ENCODE peak calls at places on chromosomes 6 and 20, in ten cellular contexts. W is sigmoid colon, U is HepG2, D is IMR-90, I is Peyer's patch, G is lower leg skin, Y is H1, M is adrenal gland, A is ovary, R is H54. B is an unnamed sample.

GRCh38 chr6:123333000-123333756 is 303.6 kb downstream of the TRDN start:
- DNase-seq in W (no peak), I (no peak), U (no peak), A (no peak), R (no peak), M (no peak), D (no peak), Y (no peak), G (no peak), B (no peak)

GRCh38 chr6:161273356-161273751 is 507 bp downstream of the AGPAT4 start:
- DNase-seq in R (no peak), G (no peak), D (peak), A (no peak), Y (no peak), M (no peak), W (peak), I (no peak), U (no peak), B (peak)

GRCh38 chr20:23585808-23586734 is 17.8 kb upstream of the CST9L start:
- DNase-seq in D (no peak), Y (no peak), G (no peak), U (peak), A (no peak), W (no peak), I (no peak), R (no peak), M (no peak), B (no peak)

GRCh38 chr20:33675127-33675954 is 1.1 kb upstream of the NECAB3 start:
- DNase-seq in U (no peak), I (no peak), M (peak), Y (no peak), A (peak), W (peak), D (no peak), G (peak), R (no peak), B (no peak)

GRCh38 chr6:13273931-13274706 is 54.2 kb downstream of the TBC1D7 start:
- DNase-seq in D (no peak), U (no peak), G (peak), A (no peak), W (no peak), M (no peak), I (no peak), R (no peak), Y (no peak), B (peak)

GRCh38 chr20:49769125-49769581 is 43.5 kb upstream of the SLC9A8 start:
- DNase-seq in M (no peak), U (no peak), G (no peak), A (no peak), D (no peak), I (no peak), W (no peak), R (no peak), Y (no peak), B (no peak)

GRCh38 chr6:135162678-135163439 is 18.2 kb upstream of the MYB start:
- DNase-seq in A (no peak), U (peak), D (no peak), R (peak), W (no peak), M (no peak), Y (peak), I (no peak), G (no peak), B (peak)

GRCh38 chr20:25256226-25256859 is 8.5 kb downstream of the PYGB start:
- DNase-seq in Y (no peak), R (no peak), M (peak), W (no peak), D (no peak), A (no peak), U (no peak), I (no peak), G (no peak), B (no peak)

GRCh38 chr20:4082406-4083102 is 67.2 kb upstream of the RNF24 start:
- DNase-seq in U (peak), D (peak), M (peak), I (no peak), R (no peak), W (peak), Y (no peak), G (peak), A (no peak), B (peak)

GRCh38 chr6:12748815-12749521 is 32.4 kb downstream of the PHACTR1 start:
- DNase-seq in D (no peak), Y (peak), A (no peak), W (no peak), U (no peak), G (no peak), R (no peak), I (peak), M (peak), B (no peak)

GRCh38 chr6:162211022-162211421 is 516.5 kb downstream of the PRKN start:
- DNase-seq in I (no peak), A (no peak), U (no peak), G (no peak), W (no peak), D (no peak), M (no peak), R (no peak), Y (no peak), B (no peak)

GRCh38 chr20:56924976-56925695 is 296.0 kb downstream of the TFAP2C start:
- DNase-seq in M (no peak), U (no peak), A (no peak), D (no peak), W (peak), Y (peak), I (no peak), R (no peak), G (no peak), B (no peak)

GRCh38 chr20:52992632-52993031 is 20.5 kb downstream of the TSHZ2 start:
- DNase-seq in D (no peak), Y (no peak), I (no peak), R (no peak), U (no peak), W (no peak), A (no peak), M (no peak), G (no peak), B (no peak)

GRCh38 chr6:65998544-65998943 is 291.5 kb upstream of the EYS start:
- DNase-seq in M (no peak), Y (no peak), A (no peak), G (no peak), I (no peak), W (no peak), D (no peak), R (no peak), U (no peak), B (no peak)

GRCh38 chr6:30152019-30152673 is 8.9 kb downstream of the TRIM10 start:
- DNase-seq in R (no peak), D (no peak), I (no peak), M (no peak), Y (no peak), W (no peak), U (no peak), A (no peak), G (no peak), B (peak)

GRCh38 chr6:110628330-110628729 is 151.9 kb upstream of the SLC22A16 start:
- DNase-seq in A (no peak), W (no peak), Y (no peak), I (no peak), D (peak), M (no peak), R (peak), U (no peak), G (no peak), B (no peak)

GRCh38 chr20:25551413-25552210 is 33.7 kb downstream of the NINL start:
- DNase-seq in U (no peak), I (no peak), W (no peak), M (no peak), D (no peak), G (no peak), R (no peak), Y (no peak), A (no peak), B (no peak)

GRCh38 chr6:160420253-160420968 is 72.2 kb downstream of the SLC22A3 start:
- DNase-seq in U (no peak), D (no peak), G (no peak), R (no peak), A (no peak), I (no peak), M (no peak), Y (no peak), W (no peak), B (no peak)

GRCh38 chr20:17680128-17680835 is 1.8 kb downstream of the RRBP1 start:
- DNase-seq in A (peak), U (peak), G (peak), W (peak), R (peak), Y (no peak), D (peak), M (peak), I (peak), B (no peak)

GRCh38 chr20:9300080-9300479 is 214.3 kb upstream of the LAMP5 start:
- DNase-seq in Y (no peak), G (no peak), R (no peak), W (no peak), A (no peak), D (no peak), I (no peak), U (no peak), M (no peak), B (no peak)

GRCh38 chr6:155142902-155143609 is 120.8 kb upstream of the CLDN20 start:
- DNase-seq in M (no peak), Y (no peak), I (no peak), R (no peak), G (no peak), A (no peak), U (no peak), D (peak), W (no peak), B (no peak)

GRCh38 chr20:17155401-17155800 is 71.4 kb upstream of the PCSK2 start:
- DNase-seq in A (no peak), D (no peak), U (no peak), G (no peak), Y (no peak), R (no peak), W (no peak), I (no peak), M (no peak), B (no peak)

GRCh38 chr20:47607208-47607613 is 105.5 kb downstream of the NCOA3 start:
- DNase-seq in U (no peak), M (no peak), I (no peak), R (no peak), A (no peak), D (peak), G (no peak), Y (no peak), W (no peak), B (peak)

GRCh38 chr6:6409397-6410030 is 89.1 kb upstream of the F13A1 start:
- DNase-seq in Y (no peak), M (no peak), R (no peak), W (no peak), G (no peak), U (no peak), A (no peak), I (no peak), D (no peak), B (no peak)

GRCh38 chr6:43856005-43856765 is 86.2 kb downstream of the VEGFA start:
- DNase-seq in W (no peak), G (no peak), M (peak), U (peak), D (peak), A (no peak), I (peak), Y (no peak), R (no peak), B (peak)

GRCh38 chr6:100353276-100354015 is 111.3 kb downstream of the SIM1 start:
- DNase-seq in R (no peak), I (no peak), U (no peak), W (no peak), M (no peak), G (no peak), A (no peak), Y (no peak), D (peak), B (no peak)

GRCh38 chr6:165767228-165767627 is 104.2 kb upstream of the PDE10A start:
- DNase-seq in M (no peak), I (no peak), A (no peak), Y (no peak), R (no peak), W (no peak), G (no peak), D (no peak), U (no peak), B (no peak)

GRCh38 chr20:11204926-11205768 is 531.3 kb upstream of the JAG1 start:
- DNase-seq in I (no peak), M (peak), G (peak), Y (peak), U (peak), R (no peak), W (peak), D (peak), A (no peak), B (peak)

GRCh38 chr6:44190712-44191111 is 26.0 kb upstream of the MYMX start:
- DNase-seq in U (no peak), M (no peak), A (no peak), I (no peak), G (no peak), W (no peak), Y (no peak), D (no peak), R (no peak), B (no peak)

GRCh38 chr6:35342258-35343091 is at the start of gene PPARD:
- DNase-seq in U (peak), Y (peak), G (peak), R (peak), A (peak), W (peak), I (peak), M (peak), D (peak), B (peak)
- TF ChIP-seq POLR2A in U (peak), Y (no peak), G (no peak), R (peak), A (peak), W (peak), I (peak), M (peak), D (peak), B (peak)

GRCh38 chr6:14674458-14674857 is 556.9 kb downstream of the CD83 start:
- DNase-seq in Y (no peak), G (no peak), M (no peak), I (no peak), W (no peak), A (no peak), U (no peak), D (no peak), R (no peak), B (no peak)
- TF ChIP-seq POLR2A in Y (no peak), G (no peak), M (no peak), I (no peak), W (no peak), A (no peak), U (no peak), D (no peak), R (no peak), B (no peak)

DNA sequence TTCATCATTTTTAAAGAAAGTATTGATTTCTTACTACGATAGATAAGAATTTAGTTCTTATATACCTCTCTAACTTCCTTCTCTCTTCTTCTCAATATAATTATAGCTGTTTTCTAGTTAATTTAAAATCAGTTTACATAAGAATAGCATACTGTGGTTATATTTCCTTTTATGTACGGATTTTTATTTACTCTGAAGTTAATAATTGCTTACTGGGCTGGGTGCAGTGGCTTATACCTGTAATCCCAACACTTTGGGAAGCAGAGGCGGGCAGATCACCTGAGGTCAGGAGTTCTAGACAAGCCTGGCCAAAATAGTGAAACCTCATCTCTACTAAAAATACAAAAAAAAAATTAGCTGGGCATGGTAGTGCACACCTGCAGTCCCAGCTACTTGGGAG is 9.7 kb downstream of the ACSS2 start:
- DNase-seq in G (no peak), W (no peak), U (no peak), A (no peak), D (no peak), Y (no peak), M (no peak), R (no peak), I (no peak), B (no peak)
- TF ChIP-seq POLR2A in G (no peak), W (no peak), U (no peak), A (no peak), D (no peak), Y (no peak), M (no peak), R (no peak), I (no peak), B (no peak)

DNA sequence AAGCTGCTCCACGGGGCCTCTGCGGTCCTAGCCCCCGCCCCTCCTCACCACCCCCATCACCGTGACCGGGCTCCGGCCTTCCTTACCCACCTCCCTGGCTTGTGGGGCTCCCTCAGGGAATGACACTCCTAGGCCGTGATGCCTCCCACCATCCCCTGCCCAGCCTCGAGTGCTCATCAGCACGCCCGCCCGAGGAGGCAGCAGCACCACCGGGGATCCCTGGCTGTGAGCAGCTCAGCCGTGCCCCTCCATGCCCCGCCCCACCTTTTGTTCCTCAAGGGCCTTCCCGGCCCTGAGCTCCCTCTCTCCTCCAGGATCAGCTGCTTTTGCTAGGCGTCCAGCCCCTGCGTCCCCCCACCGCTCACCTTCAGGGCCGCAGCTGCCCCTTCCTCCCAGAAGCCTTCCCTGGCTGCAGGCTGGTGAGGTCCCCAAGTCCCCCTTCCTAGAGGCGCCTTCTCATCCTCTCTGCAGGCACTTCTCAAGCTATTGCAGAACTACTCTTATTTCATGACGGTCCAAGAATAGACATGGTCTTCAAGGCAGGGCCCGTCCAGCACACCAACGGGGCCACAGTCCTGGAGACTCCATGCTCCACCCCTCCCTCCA is 3.0 kb downstream of the FNDC11 start:
- DNase-seq in U (no peak), M (no peak), Y (no peak), D (no peak), I (no peak), G (no peak), W (no peak), A (no peak), R (no peak), B (no peak)
- TF ChIP-seq POLR2A in U (no peak), M (no peak), Y (no peak), D (no peak), I (no peak), G (no peak), W (no peak), A (no peak), R (no peak), B (no peak)

GRCh38 chr6:25930532-25931410 is at the start of gene SLC17A2:
- DNase-seq in W (no peak), Y (no peak), I (no peak), R (no peak), A (no peak), G (no peak), M (no peak), U (peak), D (no peak), B (no peak)
- TF ChIP-seq POLR2A in W (no peak), Y (no peak), I (no peak), R (no peak), A (no peak), G (no peak), M (no peak), U (no peak), D (no peak), B (no peak)

DNA sequence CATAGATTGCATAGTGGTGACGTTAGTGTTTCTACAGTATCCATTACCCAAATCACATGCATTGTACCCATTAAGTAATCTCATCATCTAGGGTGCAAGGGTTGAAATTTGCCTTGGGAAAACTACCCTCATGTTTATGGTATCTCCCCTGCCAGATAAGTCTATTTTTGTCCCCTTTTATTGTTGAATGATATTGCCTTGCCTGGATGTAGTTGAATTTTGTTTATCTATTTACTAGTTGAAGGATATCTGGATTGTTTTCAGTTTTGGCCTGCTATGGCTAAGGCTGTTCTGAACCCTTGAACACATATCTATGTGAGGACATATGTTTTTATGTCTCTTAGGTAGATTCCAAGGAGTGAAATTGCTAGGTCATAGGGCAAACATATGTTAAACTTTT is 13.4 kb downstream of the HLA-DRB1 start:
- DNase-seq in R (no peak), D (no peak), W (no peak), I (no peak), U (no peak), Y (no peak), A (no peak), G (no peak), M (no peak), B (no peak)
- TF ChIP-seq POLR2A in R (no peak), D (no peak), W (no peak), I (no peak), U (no peak), Y (no peak), A (no peak), G (no peak), M (no peak), B (no peak)

GRCh38 chr6:34463299-34463698 is 2.6 kb upstream of the PACSIN1 start:
- DNase-seq in G (no peak), A (no peak), U (no peak), M (no peak), Y (no peak), R (no peak), D (no peak), I (no peak), W (no peak), B (no peak)
- TF ChIP-seq POLR2A in G (no peak), A (no peak), U (no peak), M (no peak), Y (no peak), R (no peak), D (no peak), I (no peak), W (no peak), B (no peak)

DNA sequence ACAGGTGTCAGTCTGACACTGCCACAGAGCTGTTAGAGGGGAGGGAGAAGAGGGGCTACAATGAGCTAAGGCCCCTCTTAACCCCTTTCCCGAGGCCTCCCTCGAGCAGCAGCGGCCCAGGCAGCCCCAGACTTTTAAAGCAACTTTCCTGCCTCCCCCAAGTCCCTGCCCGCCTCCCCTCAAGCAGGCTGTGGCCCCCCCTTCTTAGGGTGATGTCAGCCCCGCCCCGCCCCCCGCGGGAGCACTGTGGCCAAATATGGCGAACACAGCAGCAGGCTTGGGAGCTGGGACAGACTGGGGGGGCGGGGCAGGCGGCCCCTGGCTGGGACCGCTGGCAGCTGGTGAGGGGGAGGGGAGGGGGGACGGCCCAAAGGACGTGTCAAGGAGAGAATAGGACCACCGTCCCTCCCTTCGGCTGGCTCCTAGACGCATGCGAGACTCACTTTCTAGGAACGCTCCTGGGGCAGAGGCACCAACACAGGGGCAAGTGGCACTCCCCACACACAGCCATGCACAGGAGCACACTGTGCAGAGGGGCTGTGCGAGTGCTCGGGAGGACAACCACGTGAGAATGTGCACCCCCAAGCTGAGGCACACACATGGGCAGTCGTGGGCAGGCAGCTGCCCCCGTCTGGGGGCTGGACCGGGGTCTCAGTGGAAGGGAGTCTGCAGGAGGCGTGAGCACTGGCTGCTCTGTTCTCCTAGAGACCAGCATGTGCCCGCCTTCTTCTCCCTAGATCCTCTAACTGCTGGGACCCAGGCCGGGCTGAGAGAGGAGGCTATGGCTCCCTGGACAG is 6.7 kb downstream of the TEAD3 start:
- DNase-seq in M (peak), R (no peak), U (no peak), I (no peak), G (no peak), Y (peak), W (peak), A (peak), D (peak), B (peak)
- TF ChIP-seq POLR2A in M (no peak), R (no peak), U (no peak), I (no peak), G (no peak), Y (no peak), W (peak), A (no peak), D (peak), B (no peak)